ENCODE peak calls at places on chromosomes 7 and 10, in seven cellular contexts. C is mesendoderm, H is H9, O is IMR-90, A is neuronal stem cell, D is H1, I is mesenchymal stem cell. F is an unnamed sample.

GRCh38 chr10:5545778-5546710 is 21.3 kb downstream of the CALML3 start:
- DNase-seq in C (no peak), H (no peak), O (peak; percentile 97), A (no peak), D (no peak), I (peak; percentile 93), F (peak; percentile 90)

GRCh38 chr7:128103498-128104108 is 72.4 kb upstream of the LRRC4 start:
- DNase-seq in C (no peak), H (no peak), O (no peak), A (no peak), D (no peak), I (no peak), F (no peak)

GRCh38 chr7:51071427-51071826 is 245.2 kb downstream of the COBL start:
- DNase-seq in C (no peak), H (no peak), O (no peak), A (no peak), D (no peak), I (no peak), F (no peak)

GRCh38 chr7:17580861-17581260 is 282.4 kb downstream of the AHR start:
- DNase-seq in C (no peak), H (no peak), O (no peak), A (no peak), D (no peak), I (no peak), F (no peak)

GRCh38 chr7:154698726-154699291 is 304.1 kb downstream of the PAXIP1 start:
- DNase-seq in C (peak; percentile 88), H (peak; percentile 81), O (no peak), A (peak; percentile 3), D (peak; percentile 31), I (no peak), F (peak; percentile 33)

GRCh38 chr7:33895025-33895804 is 10.1 kb upstream of the BMPER start:
- DNase-seq in C (peak; percentile 91), H (peak; percentile 93), O (peak; percentile 75), A (peak; percentile 68), D (peak; percentile 57), I (peak; percentile 77), F (peak; percentile 71)

GRCh38 chr7:2732959-2733584 is 45.1 kb downstream of the AMZ1 start:
- DNase-seq in C (no peak), H (peak; percentile 15), O (peak; percentile 41), A (no peak), D (no peak), I (peak; percentile 49), F (peak; percentile 98)

GRCh38 chr7:97868788-97869187 is 3.4 kb downstream of the ASNS start:
- DNase-seq in C (no peak), H (no peak), O (no peak), A (no peak), D (no peak), I (no peak), F (no peak)

GRCh38 chr10:27158421-27158820 is 3.3 kb downstream of the MASTL start:
- DNase-seq in C (no peak), H (no peak), O (peak; percentile 19), A (no peak), D (no peak), I (no peak), F (no peak)

GRCh38 chr7:42159150-42159549 is 77.9 kb downstream of the GLI3 start:
- DNase-seq in C (no peak), H (no peak), O (peak; percentile 7), A (no peak), D (no peak), I (no peak), F (no peak)

GRCh38 chr10:49689882-49690510 is 10.5 kb downstream of the C10orf53 start:
- DNase-seq in C (peak; percentile 11), H (peak; percentile 81), O (no peak), A (no peak), D (peak; percentile 51), I (no peak), F (no peak)

GRCh38 chr10:119817991-119818888 is 54.4 kb downstream of the MCMBP start:
- DNase-seq in C (peak; percentile 98), H (peak; percentile 100), O (peak; percentile 53), A (peak; percentile 92), D (peak; percentile 95), I (peak; percentile 84), F (peak; percentile 88)

GRCh38 chr7:4845740-4846142 is 16.1 kb downstream of the PAPOLB start:
- DNase-seq in C (peak; percentile 88), H (peak; percentile 83), O (no peak), A (peak; percentile 33), D (peak; percentile 67), I (no peak), F (no peak)

GRCh38 chr10:99631496-99631895 is 11.3 kb upstream of the SLC25A28 start:
- DNase-seq in C (no peak), H (no peak), O (peak; percentile 78), A (no peak), D (no peak), I (peak; percentile 32), F (no peak)

GRCh38 chr10:130787821-130788220 is 523.7 kb downstream of the TCERG1L start:
- DNase-seq in C (no peak), H (no peak), O (no peak), A (no peak), D (no peak), I (no peak), F (no peak)

DNA sequence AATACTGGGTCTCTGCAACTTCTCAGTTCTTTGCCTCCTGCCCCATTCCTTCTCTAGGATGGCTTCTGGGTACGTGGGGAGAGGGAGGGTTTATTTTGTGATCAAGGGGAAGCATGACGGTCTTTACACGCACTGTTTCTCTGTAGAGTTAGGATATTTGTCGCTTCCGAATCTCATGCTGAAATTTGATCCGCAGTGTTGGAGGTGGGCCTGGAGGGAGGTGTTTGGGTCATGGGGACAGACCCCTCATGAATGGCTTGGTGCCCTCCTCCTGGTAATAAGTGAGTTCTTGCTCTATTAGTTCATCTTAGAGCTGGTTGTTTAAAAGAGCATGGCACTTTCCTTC is 311.2 kb downstream of the GALNT17 start:
- DNase-seq in C (no peak), H (no peak), O (no peak), A (no peak), D (no peak), I (no peak), F (no peak)
- H2BK5ac ChIP-seq in C (peak overlapping the region; percentile 41), H (no peak overlapping the region), O (no peak overlapping the region), A (no peak overlapping the region), D (peak overlapping the region; percentile 40), I (no peak overlapping the region), F (no peak overlapping the region)

DNA sequence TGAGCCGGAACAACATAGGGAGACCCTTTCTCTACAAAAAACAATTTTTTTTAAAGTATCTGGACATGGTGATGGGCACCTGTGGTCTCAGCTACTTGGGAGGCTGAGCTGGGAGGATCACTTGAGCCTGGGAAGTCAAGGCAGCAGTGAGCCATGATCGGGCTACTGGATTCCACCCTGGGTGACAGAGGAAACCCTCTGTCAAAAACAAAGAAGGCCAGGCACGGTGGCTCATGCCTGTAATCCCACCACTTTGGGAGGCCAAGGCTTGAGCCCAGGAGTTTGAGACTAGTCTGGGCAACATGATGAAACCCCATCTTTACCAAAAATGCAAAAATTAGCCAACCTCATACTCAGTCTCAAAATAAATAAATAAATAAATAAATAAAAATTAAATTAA is 19.9 kb upstream of the ZCCHC24 start:
- DNase-seq in C (no peak), H (peak; percentile 4), O (no peak), A (no peak), D (no peak), I (no peak), F (no peak)
- H2BK120ac ChIP-seq in C (no peak overlapping the region), H (no peak overlapping the region), O (no peak overlapping the region), A (no peak overlapping the region), D (no peak overlapping the region), I (no peak overlapping the region), F (no peak overlapping the region)

GRCh38 chr7:137597856-137598255 is 248.9 kb downstream of the DGKI start:
- DNase-seq in C (no peak), H (no peak), O (no peak), A (no peak), D (no peak), I (no peak), F (no peak)

GRCh38 chr7:137606061-137606674 is 240.6 kb downstream of the DGKI start:
- DNase-seq in C (peak; percentile 45), H (no peak), O (peak; percentile 71), A (no peak), D (no peak), I (peak; percentile 65), F (peak; percentile 26)

GRCh38 chr7:137601642-137602041 is 245.1 kb downstream of the DGKI start:
- DNase-seq in C (no peak), H (no peak), O (no peak), A (no peak), D (no peak), I (no peak), F (no peak)
- H2BK5ac ChIP-seq in C (no peak overlapping the region), H (no peak overlapping the region), O (no peak overlapping the region), A (no peak overlapping the region), D (no peak overlapping the region), I (no peak overlapping the region), F (no peak overlapping the region)

DNA sequence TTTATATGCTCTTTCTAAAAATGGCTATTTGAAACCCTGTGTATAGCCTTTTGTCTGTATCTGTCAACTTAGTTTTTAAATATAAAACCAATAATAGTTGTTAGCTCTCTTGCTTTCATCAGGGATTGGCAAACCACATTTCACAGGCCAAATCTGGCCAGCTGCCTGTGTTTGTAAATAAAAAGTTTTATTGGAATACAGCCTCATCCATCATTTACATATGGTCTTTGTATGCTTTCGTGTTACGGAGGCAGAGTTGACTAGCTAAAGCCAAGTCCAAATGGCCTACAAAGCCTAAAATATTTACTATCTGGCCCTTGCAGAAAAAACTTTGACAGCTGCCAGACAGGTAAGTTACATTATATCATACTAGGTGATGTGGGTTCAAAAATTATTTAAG is 235.0 kb downstream of the BICC1 start:
- DNase-seq in C (no peak), H (no peak), O (no peak), A (no peak), D (no peak), I (no peak), F (no peak)
- H2BK120ac ChIP-seq in C (no peak overlapping the region), H (no peak overlapping the region), O (no peak overlapping the region), A (no peak overlapping the region), D (no peak overlapping the region), I (no peak overlapping the region), F (no peak overlapping the region)

GRCh38 chr10:2813277-2813676 is 254.1 kb upstream of the PFKP start:
- DNase-seq in C (no peak), H (no peak), O (no peak), A (no peak), D (no peak), I (no peak), F (no peak)
- H2BK5ac ChIP-seq in C (no peak overlapping the region), H (no peak overlapping the region), O (no peak overlapping the region), A (no peak overlapping the region), D (no peak overlapping the region), I (no peak overlapping the region), F (no peak overlapping the region)

GRCh38 chr7:145183069-145183468 is 347.2 kb upstream of the TPK1 start:
- DNase-seq in C (no peak), H (no peak), O (no peak), A (no peak), D (no peak), I (no peak), F (no peak)
- H2BK120ac ChIP-seq in C (no peak overlapping the region), H (no peak overlapping the region), O (no peak overlapping the region), A (no peak overlapping the region), D (no peak overlapping the region), I (no peak overlapping the region), F (no peak overlapping the region)

F was measured in trophoblast cell.